ENCODE peak calls at places on chromosome 9, in ten cellular contexts. E is choroid plexus epithelial cell, P is bronchial epithelial cell, U is psoas muscle, C is GM06990, B is HFF-Myc, Y is astrocyte, G is nephron progenitor cell, X is astrocyte of the spinal cord, Z is cardiac muscle cell. K is an unnamed sample.

GRCh38 chr9:32526042-32526706 is at the start of gene RIGI:
- DNase-seq in Z (peak), U (peak), E (peak), G (peak), Y (peak), B (peak), X (peak), C (peak), P (peak), K (peak)

GRCh38 chr9:126606483-126606870 is 7.3 kb upstream of the LMX1B start:
- DNase-seq in X (no peak), G (no peak), B (no peak), P (no peak), E (no peak), Z (no peak), U (no peak), C (no peak), Y (no peak), K (no peak)

GRCh38 chr9:117375956-117376355 is 38.9 kb downstream of the ASTN2 start:
- DNase-seq in P (no peak), Y (no peak), E (no peak), C (no peak), Z (no peak), B (no peak), X (no peak), U (no peak), G (no peak), K (no peak)

GRCh38 chr9:23322392-23322791 is 503.6 kb downstream of the ELAVL2 start:
- DNase-seq in Z (peak), P (peak), G (no peak), X (no peak), U (no peak), Y (no peak), E (no peak), C (no peak), B (no peak), K (no peak)

GRCh38 chr9:10612649-10613398 is at the start of gene PTPRD:
- DNase-seq in P (peak), X (peak), B (no peak), Z (peak), G (peak), Y (peak), C (peak), E (peak), U (peak), K (peak)

GRCh38 chr9:98860871-98861293 is 53.4 kb downstream of the GALNT12 start:
- DNase-seq in B (peak), Z (peak), U (peak), P (peak), C (no peak), G (no peak), Y (peak), X (peak), E (peak), K (no peak)

GRCh38 chr9:121557581-121558422 is 58.2 kb upstream of the GGTA1 start:
- DNase-seq in Y (peak), Z (peak), G (peak), P (peak), C (peak), X (peak), U (peak), B (peak), E (peak), K (no peak)

GRCh38 chr9:120894404-120895226 is 17.6 kb upstream of the PHF19 start:
- DNase-seq in P (no peak), G (no peak), C (no peak), Z (no peak), Y (peak), B (no peak), U (peak), E (peak), X (no peak), K (no peak)

GRCh38 chr9:16572005-16572727 is 298.3 kb downstream of the BNC2 start:
- DNase-seq in E (no peak), Y (no peak), P (no peak), Z (no peak), C (no peak), U (no peak), X (no peak), B (no peak), G (no peak), K (no peak)

GRCh38 chr9:116151966-116152381 is 1.6 kb upstream of the PAPPA start:
- DNase-seq in G (no peak), X (peak), B (no peak), E (peak), C (no peak), Y (peak), Z (no peak), U (no peak), P (peak), K (no peak)

GRCh38 chr9:130692365-130692764 is 1.2 kb upstream of the EXOSC2 start:
- DNase-seq in C (no peak), Y (no peak), B (no peak), P (no peak), U (peak), E (peak), X (peak), Z (peak), G (peak), K (peak)

GRCh38 chr9:129380961-129381401 is 202.9 kb upstream of the IER5L start:
- DNase-seq in U (peak), B (no peak), P (no peak), G (no peak), X (no peak), Z (no peak), Y (no peak), E (no peak), C (no peak), K (no peak)

GRCh38 chr9:136403538-136403914 is 3.6 kb upstream of the SNAPC4 start:
- DNase-seq in X (no peak), Z (no peak), B (no peak), P (no peak), E (no peak), C (peak), G (no peak), U (no peak), Y (no peak), K (no peak)

GRCh38 chr9:26292943-26293342 is 599.7 kb downstream of the CAAP1 start:
- DNase-seq in P (no peak), G (no peak), X (peak), Y (peak), B (no peak), U (no peak), Z (no peak), E (peak), C (no peak), K (no peak)

GRCh38 chr9:112867275-112867991 is 23.2 kb downstream of the SLC46A2 start:
- DNase-seq in Y (peak), B (peak), X (peak), E (peak), U (no peak), C (no peak), G (no peak), P (peak), Z (no peak), K (no peak)

GRCh38 chr9:128124873-128125574 is 2.5 kb downstream of the PTGES2 start:
- DNase-seq in C (no peak), B (peak), X (peak), G (peak), Z (peak), Y (peak), E (peak), P (peak), U (peak), K (peak)
- TF ChIP-seq CTCF in C (peak), B (peak), X (peak), G (peak), Z (peak), Y (peak), E (peak), P (peak), U (peak), K (peak)

GRCh38 chr9:37121881-37122280 is 1.5 kb downstream of the ZCCHC7 start:
- DNase-seq in G (no peak), P (no peak), C (no peak), Z (no peak), U (no peak), B (no peak), Y (no peak), X (no peak), E (no peak), K (no peak)
- TF ChIP-seq CTCF in G (no peak), P (no peak), C (no peak), Z (no peak), U (no peak), B (no peak), Y (no peak), X (no peak), E (no peak), K (no peak)

GRCh38 chr9:91795500-91796241 is 154.4 kb downstream of the ROR2 start:
- DNase-seq in C (no peak), Y (no peak), Z (peak), B (no peak), E (peak), U (no peak), G (peak), P (peak), X (no peak), K (no peak)

GRCh38 chr9:91789941-91790340 is 160.1 kb downstream of the ROR2 start:
- DNase-seq in P (no peak), X (no peak), Y (no peak), C (no peak), B (no peak), G (no peak), U (no peak), E (no peak), Z (no peak), K (no peak)

GRCh38 chr9:91787931-91788330 is 162.1 kb downstream of the ROR2 start:
- DNase-seq in P (no peak), Z (no peak), C (no peak), B (no peak), U (no peak), E (no peak), X (no peak), Y (no peak), G (no peak), K (no peak)

GRCh38 chr9:91786132-91786896 is 163.7 kb downstream of the ROR2 start:
- DNase-seq in U (no peak), Y (no peak), B (no peak), X (no peak), C (no peak), E (no peak), Z (no peak), G (no peak), P (no peak), K (no peak)

DNA sequence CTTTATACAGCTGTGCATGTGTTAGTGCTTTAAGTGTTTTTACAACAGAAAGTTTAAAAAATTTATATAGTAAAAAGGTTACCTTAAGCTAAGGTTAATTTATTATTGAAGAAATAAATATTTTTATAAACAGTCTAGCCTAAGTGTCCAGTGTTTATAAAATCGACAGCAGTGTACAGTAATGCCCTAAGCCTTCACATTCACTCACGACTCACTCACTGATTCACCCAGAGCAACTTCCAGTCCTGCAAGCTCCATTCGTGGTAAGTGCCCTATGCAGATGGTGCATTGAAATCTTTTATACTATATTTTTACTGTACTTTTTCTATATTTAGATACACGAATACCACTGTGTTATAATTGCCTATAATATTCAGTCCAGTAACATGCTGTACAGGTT is 159.1 kb downstream of the ROR2 start:
- DNase-seq in E (peak), P (peak), Z (no peak), G (no peak), B (no peak), C (no peak), X (no peak), Y (no peak), U (no peak), K (no peak)
- TF ChIP-seq CTCF in E (no peak), P (no peak), Z (no peak), G (no peak), B (no peak), C (no peak), X (no peak), Y (no peak), U (no peak), K (no peak)

GRCh38 chr9:265209-265900 is 50.7 kb downstream of the DOCK8 start:
- DNase-seq in B (no peak), C (no peak), E (no peak), Y (no peak), P (no peak), X (no peak), G (no peak), U (no peak), Z (no peak), K (no peak)
- TF ChIP-seq CTCF in B (no peak), C (no peak), E (no peak), Y (no peak), P (no peak), X (no peak), G (no peak), U (no peak), Z (no peak), K (no peak)

GRCh38 chr9:37480759-37481158 is 5.0 kb upstream of the POLR1E start:
- DNase-seq in Y (no peak), B (no peak), U (no peak), P (no peak), Z (no peak), X (no peak), C (no peak), E (no peak), G (peak), K (no peak)
- TF ChIP-seq CTCF in Y (no peak), B (peak), U (no peak), P (no peak), Z (no peak), X (no peak), C (no peak), E (peak), G (peak), K (no peak)

K was measured in neural crest cell.